ENCODE peak calls at places on chromosomes 4 and X, in five cellular contexts. L, N, O, A and D are unnamed samples.
A peak's percentile ranks its signal among the peaks of the same experiment; 100 is the strongest.

GRCh38 chr4:145785391-145786008 is 105.6 kb downstream of the C4orf51 start:
- DNase-seq in L (no peak), N (no peak), O (no peak), A (peak; percentile 28), D (no peak)

GRCh38 chr4:1982124-1983052 is 26.4 kb downstream of the NELFA start:
- DNase-seq in L (no peak), N (no peak), O (no peak), A (peak; percentile 15), D (peak; percentile 53)

GRCh38 chrX:12791253-12792228 is at the start of gene PRPS2:
- DNase-seq in L (peak; percentile 32), N (peak; percentile 85), O (peak; percentile 88), A (peak; percentile 56), D (peak; percentile 88)

GRCh38 chr4:105453550-105454201 is 20.2 kb downstream of the PPA2 start:
- DNase-seq in L (peak; percentile 13), N (no peak), O (no peak), A (peak; percentile 21), D (no peak)

GRCh38 chr4:1207603-1208265 is 35.4 kb upstream of the SPON2 start:
- DNase-seq in L (no peak), N (no peak), O (peak; percentile 63), A (peak; percentile 77), D (peak; percentile 91)

GRCh38 chr4:16239086-16239485 is 12.8 kb upstream of the TAPT1 start:
- DNase-seq in L (no peak), N (no peak), O (no peak), A (no peak), D (no peak)

GRCh38 chr4:150371869-150372268 is 210.1 kb upstream of the MAB21L2 start:
- DNase-seq in L (no peak), N (no peak), O (no peak), A (no peak), D (no peak)

GRCh38 chrX:16320765-16321355 is 153.6 kb downstream of the MAGEB17 start:
- DNase-seq in L (peak; percentile 27), N (no peak), O (no peak), A (peak; percentile 55), D (no peak)

GRCh38 chrX:50448565-50448964 is 22.1 kb downstream of the DGKK start:
- DNase-seq in L (peak; percentile 78), N (peak; percentile 87), O (no peak), A (peak; percentile 22), D (no peak)

GRCh38 chrX:3713225-3713936 is at the start of gene PRKX:
- DNase-seq in L (peak; percentile 58), N (peak; percentile 90), O (peak; percentile 90), A (peak; percentile 65), D (peak; percentile 91)

GRCh38 chr4:53937918-53938317 is 126.5 kb downstream of the CHIC2 start:
- DNase-seq in L (peak; percentile 39), N (no peak), O (no peak), A (peak; percentile 95), D (no peak)

GRCh38 chrX:46317158-46317557 is 228.1 kb downstream of the ZNF674 start:
- DNase-seq in L (peak; percentile 60), N (no peak), O (no peak), A (no peak), D (no peak)

GRCh38 chr4:106317815-106318214 is 1.5 kb downstream of the AIMP1 start:
- DNase-seq in L (no peak), N (no peak), O (no peak), A (no peak), D (no peak)

GRCh38 chrX:42151808-42152207 is 228.5 kb upstream of the CASK start:
- DNase-seq in L (peak; percentile 7), N (no peak), O (no peak), A (no peak), D (no peak)
- H3K9ac ChIP-seq in L (no peak overlapping the region), N (no peak overlapping the region), O (no peak overlapping the region), A (no peak overlapping the region), D (no peak overlapping the region)

DNA sequence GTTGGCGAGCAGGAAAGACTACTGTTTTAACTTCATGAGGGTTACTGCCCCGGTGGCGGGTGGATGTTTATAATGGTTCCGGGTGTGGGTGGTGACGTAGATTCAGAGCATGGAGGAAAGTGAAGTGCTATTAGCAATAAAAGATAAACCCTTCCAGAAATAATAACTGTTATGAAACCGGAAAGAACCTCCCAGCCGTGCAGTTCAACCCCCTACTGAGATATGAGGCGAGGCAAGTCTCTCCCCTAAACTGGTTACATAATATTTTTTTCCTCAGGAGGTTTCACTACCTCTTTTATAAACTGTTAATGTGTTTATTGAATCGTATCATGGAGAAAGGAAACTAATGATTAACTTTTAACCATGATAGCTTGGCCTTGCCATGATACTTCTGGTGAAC is 33.9 kb upstream of the STIM2 start:
- DNase-seq in L (no peak), N (peak; percentile 98), O (no peak), A (no peak), D (no peak)
- H3K27ac ChIP-seq in L (no peak overlapping the region), N (peak overlapping the region; percentile 98), O (no peak overlapping the region), A (no peak overlapping the region), D (peak overlapping the region; percentile 37)

GRCh38 chr4:81040175-81040659 is 9.7 kb downstream of the BMP3 start:
- DNase-seq in L (peak; percentile 16), N (peak; percentile 55), O (peak; percentile 15), A (peak; percentile 68), D (no peak)
- H3K9ac ChIP-seq in L (no peak overlapping the region), N (no peak overlapping the region), O (no peak overlapping the region), A (no peak overlapping the region), D (no peak overlapping the region)

GRCh38 chr4:14928035-14928434 is 74.2 kb upstream of the CPEB2 start:
- DNase-seq in L (no peak), N (no peak), O (no peak), A (no peak), D (no peak)

GRCh38 chr4:14926368-14926767 is 75.9 kb upstream of the CPEB2 start:
- DNase-seq in L (no peak), N (no peak), O (no peak), A (no peak), D (no peak)

GRCh38 chr4:14924080-14924916 is 78.0 kb upstream of the CPEB2 start:
- DNase-seq in L (no peak), N (no peak), O (no peak), A (no peak), D (no peak)

GRCh38 chr4:14924945-14925344 is 77.3 kb upstream of the CPEB2 start:
- DNase-seq in L (peak; percentile 80), N (no peak), O (no peak), A (no peak), D (no peak)

DNA sequence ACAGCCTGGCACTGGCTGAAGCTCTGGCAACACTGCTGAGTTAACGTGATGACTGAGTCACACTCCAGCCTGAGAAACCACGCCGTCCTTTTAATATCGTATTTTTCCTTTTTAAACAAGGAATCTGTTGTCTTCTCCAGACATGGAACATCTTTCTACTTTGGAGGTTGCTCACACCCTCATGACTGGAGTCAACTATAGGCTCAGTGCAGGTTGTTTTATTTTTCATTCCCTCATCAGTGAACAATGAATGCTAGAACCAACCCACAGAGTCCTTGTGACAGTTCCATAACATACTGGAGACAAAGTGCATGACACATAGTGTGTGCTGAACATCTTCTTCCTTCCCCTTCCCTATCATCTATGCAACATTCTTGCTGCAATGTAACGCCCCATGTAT is 76.8 kb upstream of the CPEB2 start:
- DNase-seq in L (no peak), N (no peak), O (no peak), A (no peak), D (no peak)
- H3K27ac ChIP-seq in L (peak overlapping the region; percentile 33), N (no peak overlapping the region), O (no peak overlapping the region), A (no peak overlapping the region), D (no peak overlapping the region)

DNA sequence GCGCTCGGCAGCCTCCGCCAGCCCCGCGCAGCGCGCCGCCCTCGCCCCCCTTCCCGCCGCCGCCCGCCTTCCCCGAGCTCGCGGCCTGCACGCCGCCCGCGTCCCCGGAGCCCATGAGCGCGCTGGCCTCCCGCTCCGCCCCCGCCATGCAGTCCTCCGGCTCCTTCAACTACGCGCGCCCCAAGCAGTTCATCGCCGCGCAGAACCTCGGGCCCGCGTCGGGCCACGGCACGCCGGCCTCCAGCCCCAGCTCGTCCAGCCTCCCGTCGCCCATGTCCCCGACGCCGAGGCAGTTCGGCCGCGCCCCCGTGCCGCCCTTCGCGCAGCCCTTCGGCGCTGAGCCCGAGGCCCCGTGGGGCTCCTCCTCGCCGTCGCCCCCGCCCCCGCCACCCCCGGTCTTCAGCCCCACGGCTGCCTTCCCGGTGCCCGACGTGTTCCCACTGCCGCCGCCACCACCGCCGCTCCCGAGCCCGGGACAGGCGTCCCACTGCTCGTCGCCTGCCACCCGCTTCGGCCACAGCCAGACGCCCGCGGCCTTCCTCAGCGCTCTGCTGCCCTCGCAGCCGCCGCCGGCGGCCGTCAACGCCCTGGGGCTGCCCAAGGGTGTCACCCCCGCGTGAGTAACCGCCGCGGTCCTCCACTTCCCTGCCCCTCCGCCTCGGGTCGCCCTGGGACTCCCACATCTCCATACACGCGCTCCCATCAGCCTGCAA is 132.1 kb downstream of the CBR4 start:
- DNase-seq in L (peak; percentile 48), N (peak; percentile 44), O (peak; percentile 63), A (peak; percentile 87), D (peak; percentile 83)
- H3K9ac ChIP-seq in L (no peak overlapping the region), N (peak overlapping the region; percentile 55), O (no peak overlapping the region), A (peak overlapping the region; percentile 82), D (no peak overlapping the region)

GRCh38 chrX:41692162-41692749 is 3.5 kb downstream of the GPR34 start:
- DNase-seq in L (no peak), N (no peak), O (no peak), A (peak; percentile 40), D (no peak)
- H3K27ac ChIP-seq in L (no peak overlapping the region), N (no peak overlapping the region), O (no peak overlapping the region), A (no peak overlapping the region), D (no peak overlapping the region)

GRCh38 chr4:102715057-102715456 is 45.7 kb downstream of the MANBA start:
- DNase-seq in L (no peak), N (no peak), O (no peak), A (peak; percentile 44), D (no peak)
- H3K9ac ChIP-seq in L (no peak overlapping the region), N (no peak overlapping the region), O (no peak overlapping the region), A (no peak overlapping the region), D (no peak overlapping the region)

GRCh38 chr4:38050560-38051350 is 90.6 kb downstream of the PTTG2 start:
- DNase-seq in L (no peak), N (no peak), O (no peak), A (peak; percentile 9), D (no peak)
- H3K27ac ChIP-seq in L (no peak overlapping the region), N (no peak overlapping the region), O (no peak overlapping the region), A (no peak overlapping the region), D (no peak overlapping the region)

GRCh38 chrX:131725001-131725654 is 181.3 kb downstream of the OR13H1 start:
- DNase-seq in L (no peak), N (no peak), O (no peak), A (no peak), D (no peak)

GRCh38 chrX:131727778-131728177 is 183.9 kb downstream of the OR13H1 start:
- DNase-seq in L (no peak), N (no peak), O (no peak), A (no peak), D (no peak)

GRCh38 chrX:131724292-131724691 is 180.4 kb downstream of the OR13H1 start:
- DNase-seq in L (no peak), N (no peak), O (no peak), A (no peak), D (no peak)

GRCh38 chrX:131728295-131729145 is 184.6 kb downstream of the OR13H1 start:
- DNase-seq in L (peak; percentile 78), N (peak; percentile 94), O (peak; percentile 54), A (no peak), D (no peak)

GRCh38 chrX:131729295-131729694 is 185.4 kb downstream of the OR13H1 start:
- DNase-seq in L (peak; percentile 76), N (peak; percentile 91), O (peak; percentile 63), A (no peak), D (peak; percentile 91)
- H3K9ac ChIP-seq in L (peak overlapping the region; percentile 52), N (peak overlapping the region; percentile 61), O (peak overlapping the region; percentile 62), A (no peak overlapping the region), D (no peak overlapping the region)